ENCODE peak calls at places on chromosomes 6 and 20, in six cellular contexts. One of them, this sample, is unnamed.

GRCh38 chr20:57826731-57827287 is 117.0 kb upstream of the PMEPA1 start:
- DNase-seq in HuH-7: no peak
- DNase-seq in germinal center: no peak
- DNase-seq in stimulated activated CD8-positive, alpha-beta memory T cell treated with anti-CD3 and anti-CD28 coated beads, Interleukin-2, amount 100 ng/mL, for 1 hour: no peak
- DNase-seq in T-helper 2 cell: no peak
- DNase-seq in nucleus accumbens: no peak
- DNase-seq in this sample: no peak

GRCh38 chr6:43722920-43723565 is 35.5 kb upstream of the MRPS18A start:
- DNase-seq in germinal center: no peak
- DNase-seq in stimulated activated CD8-positive, alpha-beta memory T cell treated with anti-CD3 and anti-CD28 coated beads, Interleukin-2, amount 100 ng/mL, for 1 hour: no peak
- DNase-seq in HuH-7: peak
- DNase-seq in nucleus accumbens: no peak
- DNase-seq in T-helper 2 cell: no peak
- DNase-seq in this sample: no peak

GRCh38 chr6:81241126-81241525 is 511.4 kb downstream of the TENT5A start:
- DNase-seq in HuH-7: no peak
- DNase-seq in nucleus accumbens: no peak
- DNase-seq in stimulated activated CD8-positive, alpha-beta memory T cell treated with anti-CD3 and anti-CD28 coated beads, Interleukin-2, amount 100 ng/mL, for 1 hour: no peak
- DNase-seq in germinal center: no peak
- DNase-seq in T-helper 2 cell: no peak
- DNase-seq in this sample: no peak

GRCh38 chr6:79824231-79824630 is 123.1 kb downstream of the ELOVL4 start:
- DNase-seq in stimulated activated CD8-positive, alpha-beta memory T cell treated with anti-CD3 and anti-CD28 coated beads, Interleukin-2, amount 100 ng/mL, for 1 hour: no peak
- DNase-seq in T-helper 2 cell: no peak
- DNase-seq in germinal center: no peak
- DNase-seq in HuH-7: no peak
- DNase-seq in nucleus accumbens: no peak
- DNase-seq in this sample: no peak

GRCh38 chr6:1606533-1607235 is 3.0 kb upstream of the FOXC1 start:
- DNase-seq in nucleus accumbens: no peak
- DNase-seq in stimulated activated CD8-positive, alpha-beta memory T cell treated with anti-CD3 and anti-CD28 coated beads, Interleukin-2, amount 100 ng/mL, for 1 hour: no peak
- DNase-seq in HuH-7: no peak
- DNase-seq in germinal center: no peak
- DNase-seq in T-helper 2 cell: no peak
- DNase-seq in this sample: peak

GRCh38 chr6:49606696-49607390 is 29.8 kb downstream of the RHAG start:
- DNase-seq in nucleus accumbens: no peak
- DNase-seq in stimulated activated CD8-positive, alpha-beta memory T cell treated with anti-CD3 and anti-CD28 coated beads, Interleukin-2, amount 100 ng/mL, for 1 hour: no peak
- DNase-seq in germinal center: peak
- DNase-seq in HuH-7: peak
- DNase-seq in T-helper 2 cell: peak
- DNase-seq in this sample: peak

GRCh38 chr20:1199981-1200380 is 3.3 kb upstream of the C20orf202 start:
- DNase-seq in nucleus accumbens: no peak
- DNase-seq in T-helper 2 cell: no peak
- DNase-seq in HuH-7: no peak
- DNase-seq in germinal center: no peak
- DNase-seq in stimulated activated CD8-positive, alpha-beta memory T cell treated with anti-CD3 and anti-CD28 coated beads, Interleukin-2, amount 100 ng/mL, for 1 hour: no peak
- DNase-seq in this sample: no peak

GRCh38 chr6:119749341-119749740 is 399.8 kb upstream of the MAN1A1 start:
- DNase-seq in germinal center: no peak
- DNase-seq in T-helper 2 cell: no peak
- DNase-seq in HuH-7: no peak
- DNase-seq in stimulated activated CD8-positive, alpha-beta memory T cell treated with anti-CD3 and anti-CD28 coated beads, Interleukin-2, amount 100 ng/mL, for 1 hour: no peak
- DNase-seq in nucleus accumbens: no peak
- DNase-seq in this sample: no peak

GRCh38 chr6:114084327-114084890 is 113.5 kb upstream of the HDAC2 start:
- DNase-seq in nucleus accumbens: no peak
- DNase-seq in T-helper 2 cell: no peak
- DNase-seq in HuH-7: no peak
- DNase-seq in stimulated activated CD8-positive, alpha-beta memory T cell treated with anti-CD3 and anti-CD28 coated beads, Interleukin-2, amount 100 ng/mL, for 1 hour: no peak
- DNase-seq in germinal center: no peak
- DNase-seq in this sample: peak

GRCh38 chr6:83600531-83600930 is 88.2 kb downstream of the PRSS35 start:
- DNase-seq in HuH-7: no peak
- DNase-seq in T-helper 2 cell: no peak
- DNase-seq in nucleus accumbens: no peak
- DNase-seq in stimulated activated CD8-positive, alpha-beta memory T cell treated with anti-CD3 and anti-CD28 coated beads, Interleukin-2, amount 100 ng/mL, for 1 hour: no peak
- DNase-seq in germinal center: no peak
- DNase-seq in this sample: no peak

GRCh38 chr6:33906413-33906812 is 102.6 kb upstream of the MLN start:
- DNase-seq in stimulated activated CD8-positive, alpha-beta memory T cell treated with anti-CD3 and anti-CD28 coated beads, Interleukin-2, amount 100 ng/mL, for 1 hour: no peak
- DNase-seq in HuH-7: no peak
- DNase-seq in germinal center: no peak
- DNase-seq in nucleus accumbens: no peak
- DNase-seq in T-helper 2 cell: no peak
- DNase-seq in this sample: peak

GRCh38 chr6:128025478-128025877 is 124.6 kb upstream of the THEMIS start:
- DNase-seq in germinal center: no peak
- DNase-seq in HuH-7: no peak
- DNase-seq in T-helper 2 cell: no peak
- DNase-seq in stimulated activated CD8-positive, alpha-beta memory T cell treated with anti-CD3 and anti-CD28 coated beads, Interleukin-2, amount 100 ng/mL, for 1 hour: no peak
- DNase-seq in nucleus accumbens: no peak
- DNase-seq in this sample: no peak

GRCh38 chr6:5995705-5996686 is 10.7 kb downstream of the NRN1 start:
- DNase-seq in HuH-7: peak
- DNase-seq in T-helper 2 cell: peak
- DNase-seq in stimulated activated CD8-positive, alpha-beta memory T cell treated with anti-CD3 and anti-CD28 coated beads, Interleukin-2, amount 100 ng/mL, for 1 hour: no peak
- DNase-seq in germinal center: no peak
- DNase-seq in nucleus accumbens: no peak
- DNase-seq in this sample: peak

GRCh38 chr6:3755637-3756515 is 4.4 kb upstream of the PXDC1 start:
- DNase-seq in HuH-7: no peak
- DNase-seq in T-helper 2 cell: no peak
- DNase-seq in germinal center: peak
- DNase-seq in nucleus accumbens: no peak
- DNase-seq in stimulated activated CD8-positive, alpha-beta memory T cell treated with anti-CD3 and anti-CD28 coated beads, Interleukin-2, amount 100 ng/mL, for 1 hour: no peak
- DNase-seq in this sample: peak

GRCh38 chr20:25065625-25066338 is 7.8 kb upstream of the ACSS1 start:
- DNase-seq in HuH-7: peak
- DNase-seq in T-helper 2 cell: peak
- DNase-seq in nucleus accumbens: peak
- DNase-seq in germinal center: peak
- DNase-seq in stimulated activated CD8-positive, alpha-beta memory T cell treated with anti-CD3 and anti-CD28 coated beads, Interleukin-2, amount 100 ng/mL, for 1 hour: peak
- DNase-seq in this sample: peak

GRCh38 chr6:16754864-16755263 is 6.4 kb downstream of the ATXN1 start:
- DNase-seq in stimulated activated CD8-positive, alpha-beta memory T cell treated with anti-CD3 and anti-CD28 coated beads, Interleukin-2, amount 100 ng/mL, for 1 hour: no peak
- DNase-seq in HuH-7: peak
- DNase-seq in germinal center: no peak
- DNase-seq in T-helper 2 cell: no peak
- DNase-seq in nucleus accumbens: no peak
- DNase-seq in this sample: no peak

GRCh38 chr6:99867026-99867425 is 127.0 kb downstream of the MCHR2 start:
- DNase-seq in nucleus accumbens: no peak
- DNase-seq in T-helper 2 cell: peak
- DNase-seq in germinal center: no peak
- DNase-seq in HuH-7: no peak
- DNase-seq in stimulated activated CD8-positive, alpha-beta memory T cell treated with anti-CD3 and anti-CD28 coated beads, Interleukin-2, amount 100 ng/mL, for 1 hour: no peak
- DNase-seq in this sample: no peak

GRCh38 chr6:95091823-95092436 is 485.4 kb upstream of the MANEA start:
- DNase-seq in T-helper 2 cell: peak
- DNase-seq in HuH-7: peak
- DNase-seq in germinal center: peak
- DNase-seq in nucleus accumbens: no peak
- DNase-seq in stimulated activated CD8-positive, alpha-beta memory T cell treated with anti-CD3 and anti-CD28 coated beads, Interleukin-2, amount 100 ng/mL, for 1 hour: no peak
- DNase-seq in this sample: no peak

GRCh38 chr20:33685328-33686007 is 717 bp downstream of the E2F1 start:
- DNase-seq in T-helper 2 cell: peak
- DNase-seq in HuH-7: peak
- DNase-seq in germinal center: peak
- DNase-seq in stimulated activated CD8-positive, alpha-beta memory T cell treated with anti-CD3 and anti-CD28 coated beads, Interleukin-2, amount 100 ng/mL, for 1 hour: no peak
- DNase-seq in nucleus accumbens: no peak
- DNase-seq in this sample: peak

GRCh38 chr6:42393339-42393738 is 58.4 kb downstream of the TRERF1 start:
- DNase-seq in stimulated activated CD8-positive, alpha-beta memory T cell treated with anti-CD3 and anti-CD28 coated beads, Interleukin-2, amount 100 ng/mL, for 1 hour: no peak
- DNase-seq in HuH-7: no peak
- DNase-seq in nucleus accumbens: no peak
- DNase-seq in T-helper 2 cell: no peak
- DNase-seq in germinal center: no peak
- DNase-seq in this sample: no peak

GRCh38 chr6:157269261-157269794 is 54.0 kb downstream of the TMEM242 start:
- DNase-seq in T-helper 2 cell: no peak
- DNase-seq in germinal center: no peak
- DNase-seq in stimulated activated CD8-positive, alpha-beta memory T cell treated with anti-CD3 and anti-CD28 coated beads, Interleukin-2, amount 100 ng/mL, for 1 hour: no peak
- DNase-seq in HuH-7: no peak
- DNase-seq in nucleus accumbens: no peak
- DNase-seq in this sample: peak

GRCh38 chr6:105374010-105374420 is 28.9 kb downstream of the PREP start:
- DNase-seq in T-helper 2 cell: no peak
- DNase-seq in stimulated activated CD8-positive, alpha-beta memory T cell treated with anti-CD3 and anti-CD28 coated beads, Interleukin-2, amount 100 ng/mL, for 1 hour: no peak
- DNase-seq in HuH-7: peak
- DNase-seq in germinal center: no peak
- DNase-seq in nucleus accumbens: no peak
- DNase-seq in this sample: no peak

GRCh38 chr6:82875573-82876185 is 190.0 kb downstream of the UBE3D start:
- DNase-seq in stimulated activated CD8-positive, alpha-beta memory T cell treated with anti-CD3 and anti-CD28 coated beads, Interleukin-2, amount 100 ng/mL, for 1 hour: no peak
- DNase-seq in T-helper 2 cell: no peak
- DNase-seq in HuH-7: no peak
- DNase-seq in germinal center: no peak
- DNase-seq in nucleus accumbens: no peak
- DNase-seq in this sample: no peak

GRCh38 chr20:61556116-61556515 is 304.1 kb downstream of the CDH4 start:
- DNase-seq in germinal center: no peak
- DNase-seq in HuH-7: no peak
- DNase-seq in stimulated activated CD8-positive, alpha-beta memory T cell treated with anti-CD3 and anti-CD28 coated beads, Interleukin-2, amount 100 ng/mL, for 1 hour: no peak
- DNase-seq in nucleus accumbens: no peak
- DNase-seq in T-helper 2 cell: no peak
- DNase-seq in this sample: peak

GRCh38 chr6:10351678-10352220 is 63.1 kb downstream of the TFAP2A start:
- DNase-seq in T-helper 2 cell: no peak
- DNase-seq in germinal center: no peak
- DNase-seq in HuH-7: no peak
- DNase-seq in stimulated activated CD8-positive, alpha-beta memory T cell treated with anti-CD3 and anti-CD28 coated beads, Interleukin-2, amount 100 ng/mL, for 1 hour: no peak
- DNase-seq in nucleus accumbens: no peak
- DNase-seq in this sample: no peak

GRCh38 chr20:5809495-5809894 is 59.3 kb downstream of the SHLD1 start:
- DNase-seq in stimulated activated CD8-positive, alpha-beta memory T cell treated with anti-CD3 and anti-CD28 coated beads, Interleukin-2, amount 100 ng/mL, for 1 hour: no peak
- DNase-seq in germinal center: no peak
- DNase-seq in HuH-7: no peak
- DNase-seq in nucleus accumbens: no peak
- DNase-seq in T-helper 2 cell: no peak
- DNase-seq in this sample: no peak

GRCh38 chr6:90028995-90029635 is 134.8 kb downstream of the GJA10 start:
- DNase-seq in germinal center: no peak
- DNase-seq in nucleus accumbens: no peak
- DNase-seq in stimulated activated CD8-positive, alpha-beta memory T cell treated with anti-CD3 and anti-CD28 coated beads, Interleukin-2, amount 100 ng/mL, for 1 hour: no peak
- DNase-seq in HuH-7: no peak
- DNase-seq in T-helper 2 cell: peak
- DNase-seq in this sample: no peak

This sample was measured in osteoblast.